ENCODE peak calls at places on chromosome 19, in six cellular contexts. One of them, this sample, is unnamed.

GRCh38 chr19:3057275-3057714 is 5.0 kb downstream of the TLE5 start:
- DNase-seq in H1: no peak
- DNase-seq in K562: no peak
- DNase-seq in GM12878: no peak
- DNase-seq in HepG2: no peak
- DNase-seq in SK-N-SH: no peak
- DNase-seq in this sample: peak; percentile 62

GRCh38 chr19:10762656-10763055 is 44.8 kb downstream of the DNM2 start:
- DNase-seq in H1: no peak
- DNase-seq in K562: no peak
- DNase-seq in GM12878: no peak
- DNase-seq in HepG2: no peak
- DNase-seq in SK-N-SH: no peak
- DNase-seq in this sample: peak; percentile 54

GRCh38 chr19:50568321-50569022 is at the start of gene LRRC4B:
- DNase-seq in H1: no peak
- DNase-seq in K562: peak; percentile 57
- DNase-seq in GM12878: no peak
- DNase-seq in HepG2: no peak
- DNase-seq in SK-N-SH: peak; percentile 93
- DNase-seq in this sample: no peak

GRCh38 chr19:8319807-8320520 is 1.2 kb downstream of the NDUFA7 start:
- DNase-seq in H1: no peak
- DNase-seq in K562: no peak
- DNase-seq in GM12878: no peak
- DNase-seq in HepG2: peak; percentile 31
- DNase-seq in SK-N-SH: no peak
- DNase-seq in this sample: no peak

GRCh38 chr19:42282036-42282762 is 13.1 kb downstream of the CIC start:
- DNase-seq in H1: no peak
- DNase-seq in K562: no peak
- DNase-seq in GM12878: no peak
- DNase-seq in HepG2: no peak
- DNase-seq in SK-N-SH: no peak
- DNase-seq in this sample: no peak

GRCh38 chr19:5090780-5091575 is 122.1 kb downstream of the KDM4B start:
- DNase-seq in H1: no peak
- DNase-seq in K562: peak; percentile 95
- DNase-seq in GM12878: no peak
- DNase-seq in HepG2: no peak
- DNase-seq in SK-N-SH: peak; percentile 91
- DNase-seq in this sample: no peak

GRCh38 chr19:3586124-3586626 is 897 bp downstream of the GIPC3 start:
- DNase-seq in H1: no peak
- DNase-seq in K562: peak; percentile 71
- DNase-seq in GM12878: no peak
- DNase-seq in HepG2: no peak
- DNase-seq in SK-N-SH: peak; percentile 89
- DNase-seq in this sample: no peak

GRCh38 chr19:18000981-18001836 is 6.8 kb upstream of the ARRDC2 start:
- DNase-seq in H1: no peak
- DNase-seq in K562: peak; percentile 86
- DNase-seq in GM12878: no peak
- DNase-seq in HepG2: peak; percentile 70
- DNase-seq in SK-N-SH: peak; percentile 92
- DNase-seq in this sample: peak; percentile 82

GRCh38 chr19:50258918-50259372 is 55.5 kb downstream of the MYH14 start:
- DNase-seq in H1: peak; percentile 36
- DNase-seq in K562: peak; percentile 61
- DNase-seq in GM12878: no peak
- DNase-seq in HepG2: no peak
- DNase-seq in SK-N-SH: peak; percentile 71
- DNase-seq in this sample: peak; percentile 39

GRCh38 chr19:32373614-32374295 is 28.3 kb downstream of the ZNF507 start:
- DNase-seq in H1: no peak
- DNase-seq in K562: peak; percentile 75
- DNase-seq in GM12878: no peak
- DNase-seq in HepG2: peak; percentile 100
- DNase-seq in SK-N-SH: no peak
- DNase-seq in this sample: peak; percentile 96

GRCh38 chr19:56748443-56748842 is 76.9 kb upstream of the ZNF835 start:
- DNase-seq in H1: no peak
- DNase-seq in K562: no peak
- DNase-seq in GM12878: no peak
- DNase-seq in HepG2: peak; percentile 47
- DNase-seq in SK-N-SH: peak; percentile 40
- DNase-seq in this sample: peak; percentile 16

GRCh38 chr19:6752257-6753177 is 13.0 kb downstream of the TRIP10 start:
- DNase-seq in H1: no peak
- DNase-seq in K562: no peak
- DNase-seq in GM12878: no peak
- DNase-seq in HepG2: peak; percentile 80
- DNase-seq in SK-N-SH: no peak
- DNase-seq in this sample: no peak

GRCh38 chr19:10404888-10405808 is 1.8 kb upstream of the CDC37 start:
- DNase-seq in H1: no peak
- DNase-seq in K562: no peak
- DNase-seq in GM12878: no peak
- DNase-seq in HepG2: no peak
- DNase-seq in SK-N-SH: peak; percentile 42
- DNase-seq in this sample: no peak

GRCh38 chr19:13010038-13010991 is 15.0 kb downstream of the NFIX start:
- DNase-seq in H1: no peak
- DNase-seq in K562: no peak
- DNase-seq in GM12878: no peak
- DNase-seq in HepG2: no peak
- DNase-seq in SK-N-SH: no peak
- DNase-seq in this sample: no peak

GRCh38 chr19:6589711-6590457 is 1.1 kb downstream of the CD70 start:
- DNase-seq in H1: no peak
- DNase-seq in K562: no peak
- DNase-seq in GM12878: no peak
- DNase-seq in HepG2: no peak
- DNase-seq in SK-N-SH: no peak
- DNase-seq in this sample: no peak

GRCh38 chr19:13104848-13105646 is 2.4 kb upstream of the LYL1 start:
- DNase-seq in H1: no peak
- DNase-seq in K562: no peak
- DNase-seq in GM12878: no peak
- DNase-seq in HepG2: no peak
- DNase-seq in SK-N-SH: no peak
- DNase-seq in this sample: no peak

GRCh38 chr19:18612772-18613588 is at the start of gene TMEM59L:
- DNase-seq in H1: no peak
- DNase-seq in K562: no peak
- DNase-seq in GM12878: no peak
- DNase-seq in HepG2: no peak
- DNase-seq in SK-N-SH: peak; percentile 95
- DNase-seq in this sample: no peak

GRCh38 chr19:29841559-29842367 is 30.0 kb downstream of the CCNE1 start:
- DNase-seq in H1: no peak
- DNase-seq in K562: peak; percentile 41
- DNase-seq in GM12878: no peak
- DNase-seq in HepG2: peak; percentile 91
- DNase-seq in SK-N-SH: peak; percentile 56
- DNase-seq in this sample: peak; percentile 90

GRCh38 chr19:28242317-28242927 is 970.5 kb downstream of the UQCRFS1 start:
- DNase-seq in H1: no peak
- DNase-seq in K562: peak; percentile 67
- DNase-seq in GM12878: no peak
- DNase-seq in HepG2: no peak
- DNase-seq in SK-N-SH: peak; percentile 44
- DNase-seq in this sample: peak; percentile 50

GRCh38 chr19:29837448-29837961 is 25.7 kb downstream of the CCNE1 start:
- DNase-seq in H1: no peak
- DNase-seq in K562: no peak
- DNase-seq in GM12878: peak; percentile 84
- DNase-seq in HepG2: no peak
- DNase-seq in SK-N-SH: no peak
- DNase-seq in this sample: no peak

GRCh38 chr19:46213156-46213555 is 16.4 kb upstream of the IGFL1 start:
- DNase-seq in H1: no peak
- DNase-seq in K562: no peak
- DNase-seq in GM12878: no peak
- DNase-seq in HepG2: no peak
- DNase-seq in SK-N-SH: no peak
- DNase-seq in this sample: no peak

GRCh38 chr19:4635763-4636135 is 3.6 kb upstream of the TNFAIP8L1 start:
- DNase-seq in H1: no peak
- DNase-seq in K562: no peak
- DNase-seq in GM12878: no peak
- DNase-seq in HepG2: no peak
- DNase-seq in SK-N-SH: no peak
- DNase-seq in this sample: no peak

GRCh38 chr19:50510121-50510670 is 795 bp downstream of the JOSD2 start:
- DNase-seq in H1: no peak
- DNase-seq in K562: no peak
- DNase-seq in GM12878: no peak
- DNase-seq in HepG2: no peak
- DNase-seq in SK-N-SH: peak; percentile 76
- DNase-seq in this sample: no peak

DNA sequence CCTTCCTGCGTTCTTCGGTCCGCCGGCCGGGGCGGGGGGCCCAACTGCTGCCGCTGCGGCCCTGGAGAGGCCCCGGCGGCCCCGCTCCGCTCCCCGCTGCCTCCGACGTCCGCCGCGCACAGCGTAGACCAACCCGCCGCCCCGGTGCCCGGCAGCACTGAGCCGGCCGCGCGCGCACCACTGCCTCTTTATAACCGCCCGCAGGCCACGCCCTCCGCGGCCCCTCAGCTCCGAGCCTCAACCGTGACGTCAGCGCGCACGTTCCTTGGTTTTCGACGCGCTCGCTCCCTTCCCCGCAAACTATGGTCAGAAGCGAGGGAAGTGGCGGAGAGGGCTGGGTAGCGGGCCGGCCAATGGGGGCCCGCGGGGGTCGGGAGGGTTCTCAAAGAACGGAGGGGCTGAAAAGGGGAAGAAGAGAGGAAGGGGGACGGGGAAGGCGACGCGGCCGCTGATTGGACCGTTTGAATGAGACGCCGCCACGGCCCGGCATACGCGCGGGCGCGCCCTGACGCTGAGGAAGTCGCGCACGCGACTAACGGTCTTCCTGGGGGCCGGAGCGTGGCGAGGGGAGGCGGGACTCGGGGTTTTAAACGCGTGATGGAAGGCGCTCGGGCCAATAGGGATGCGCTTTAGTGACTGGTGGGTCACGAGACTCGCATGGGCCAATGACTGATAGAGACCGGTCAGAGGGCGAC is at the start of gene UBE2S:
- DNase-seq in H1: peak; percentile 96
- DNase-seq in K562: peak; percentile 99
- DNase-seq in GM12878: peak; percentile 97
- DNase-seq in HepG2: peak; percentile 83
- DNase-seq in SK-N-SH: peak; percentile 98
- DNase-seq in this sample: peak; percentile 100
- TF ChIP-seq EP300 in H1: no peak
- TF ChIP-seq EP300 in K562: peak; percentile 30
- TF ChIP-seq EP300 in GM12878: peak; percentile 39
- TF ChIP-seq EP300 in HepG2: no peak
- TF ChIP-seq EP300 in SK-N-SH: peak; percentile 18
- TF ChIP-seq EP300 in this sample: no peak

GRCh38 chr19:55454787-55455243 is 6.6 kb downstream of the ISOC2 start:
- DNase-seq in H1: no peak
- DNase-seq in K562: peak; percentile 59
- DNase-seq in GM12878: no peak
- DNase-seq in HepG2: peak; percentile 34
- DNase-seq in SK-N-SH: peak; percentile 73
- DNase-seq in this sample: peak; percentile 92
- TF ChIP-seq RFX5 in H1: no peak
- TF ChIP-seq RFX5 in K562: no peak
- TF ChIP-seq RFX5 in GM12878: no peak
- TF ChIP-seq RFX5 in HepG2: no peak
- TF ChIP-seq RFX5 in SK-N-SH: no peak
- TF ChIP-seq RFX5 in this sample: no peak

GRCh38 chr19:53085496-53085895 is 17.7 kb downstream of the ZNF160 start:
- DNase-seq in H1: no peak
- DNase-seq in K562: no peak
- DNase-seq in GM12878: no peak
- DNase-seq in HepG2: no peak
- DNase-seq in SK-N-SH: no peak
- DNase-seq in this sample: no peak

GRCh38 chr19:53091413-53091812 is 11.8 kb downstream of the ZNF160 start:
- DNase-seq in H1: peak; percentile 79
- DNase-seq in K562: no peak
- DNase-seq in GM12878: no peak
- DNase-seq in HepG2: no peak
- DNase-seq in SK-N-SH: peak; percentile 27
- DNase-seq in this sample: no peak

GRCh38 chr19:53082929-53083328 is 20.3 kb downstream of the ZNF160 start:
- DNase-seq in H1: no peak
- DNase-seq in K562: no peak
- DNase-seq in GM12878: no peak
- DNase-seq in HepG2: no peak
- DNase-seq in SK-N-SH: no peak
- DNase-seq in this sample: no peak

GRCh38 chr19:53088091-53088490 is 15.1 kb downstream of the ZNF160 start:
- DNase-seq in H1: no peak
- DNase-seq in K562: no peak
- DNase-seq in GM12878: no peak
- DNase-seq in HepG2: no peak
- DNase-seq in SK-N-SH: no peak
- DNase-seq in this sample: no peak

DNA sequence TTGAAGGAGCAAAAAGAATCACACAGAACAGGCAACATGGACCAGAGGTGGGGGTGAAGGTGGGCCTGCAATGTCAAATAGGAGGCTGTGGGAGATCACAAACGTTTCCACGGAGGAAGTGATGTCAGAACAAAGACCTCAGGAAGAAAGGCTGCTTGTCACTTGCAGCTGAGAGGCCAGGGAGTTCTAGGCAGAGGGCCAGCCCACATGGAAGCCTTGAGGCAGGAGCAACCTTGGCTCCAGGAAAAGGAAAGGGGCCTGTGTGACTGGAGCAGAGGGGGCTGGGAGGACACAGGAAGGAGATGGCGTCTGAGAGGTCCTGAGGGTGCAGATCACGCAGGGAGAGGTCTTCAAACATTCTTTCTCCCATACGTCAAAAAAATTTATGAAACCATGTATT is 16.3 kb downstream of the ZNF160 start:
- DNase-seq in H1: no peak
- DNase-seq in K562: no peak
- DNase-seq in GM12878: no peak
- DNase-seq in HepG2: no peak
- DNase-seq in SK-N-SH: no peak
- DNase-seq in this sample: no peak
- TF ChIP-seq EP300 in H1: no peak
- TF ChIP-seq EP300 in K562: no peak
- TF ChIP-seq EP300 in GM12878: no peak
- TF ChIP-seq EP300 in HepG2: no peak
- TF ChIP-seq EP300 in SK-N-SH: no peak
- TF ChIP-seq EP300 in this sample: no peak

DNA sequence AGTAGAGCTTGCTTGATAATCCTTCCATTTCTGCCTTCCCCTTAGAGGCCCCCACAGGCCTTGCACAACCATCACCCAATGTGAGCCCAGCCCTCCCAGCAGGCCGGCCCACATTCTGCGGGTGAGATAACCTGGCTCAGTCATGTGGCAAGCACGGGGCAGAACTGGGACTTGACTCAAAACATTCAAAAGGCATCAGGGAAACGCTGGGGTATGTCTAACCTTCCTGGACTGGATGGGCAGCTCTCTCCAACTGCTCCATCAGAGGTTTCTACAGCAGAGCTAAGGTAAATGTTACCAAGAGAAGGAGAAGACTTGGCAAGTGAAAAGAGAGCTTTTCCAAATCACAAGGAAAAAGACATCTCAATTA is 24.8 kb downstream of the EPS15L1 start:
- DNase-seq in H1: no peak
- DNase-seq in K562: peak; percentile 74
- DNase-seq in GM12878: peak; percentile 70
- DNase-seq in HepG2: peak; percentile 80
- DNase-seq in SK-N-SH: no peak
- DNase-seq in this sample: no peak
- TF ChIP-seq RFX5 in H1: no peak
- TF ChIP-seq RFX5 in K562: no peak
- TF ChIP-seq RFX5 in GM12878: no peak
- TF ChIP-seq RFX5 in HepG2: no peak
- TF ChIP-seq RFX5 in SK-N-SH: no peak
- TF ChIP-seq RFX5 in this sample: no peak